ENCODE peak calls at places on chromosomes 2 and 18, in five cellular contexts. One of them, this sample, is unnamed.
A peak's percentile ranks its signal among the peaks of the same experiment; 100 is the strongest.

GRCh38 chr2:197538412-197538811 is 22.5 kb downstream of the MOB4 start:
- DNase-seq in GM12878: no peak
- DNase-seq in K562: no peak
- DNase-seq in H1: no peak
- DNase-seq in HepG2: no peak
- DNase-seq in this sample: no peak

GRCh38 chr2:188181884-188182283 is 109.8 kb upstream of the GULP1 start:
- DNase-seq in HepG2: no peak
- DNase-seq in H1: no peak
- DNase-seq in GM12878: no peak
- DNase-seq in K562: no peak
- DNase-seq in this sample: no peak

GRCh38 chr2:95061601-95062183 is 36.2 kb downstream of the MAL start:
- DNase-seq in H1: no peak
- DNase-seq in K562: no peak
- DNase-seq in GM12878: no peak
- DNase-seq in HepG2: no peak
- DNase-seq in this sample: no peak

GRCh38 chr2:237509905-237510304 is 22.9 kb downstream of the MLPH start:
- DNase-seq in GM12878: no peak
- DNase-seq in H1: no peak
- DNase-seq in HepG2: no peak
- DNase-seq in K562: no peak
- DNase-seq in this sample: no peak

GRCh38 chr2:32745191-32745590 is 117.3 kb downstream of the TTC27 start:
- DNase-seq in GM12878: no peak
- DNase-seq in H1: no peak
- DNase-seq in HepG2: no peak
- DNase-seq in K562: no peak
- DNase-seq in this sample: no peak

GRCh38 chr2:178825183-178825582 is 18.0 kb upstream of the TTN start:
- DNase-seq in H1: no peak
- DNase-seq in K562: no peak
- DNase-seq in HepG2: no peak
- DNase-seq in GM12878: no peak
- DNase-seq in this sample: no peak

GRCh38 chr18:24112874-24113615 is 25.8 kb upstream of the CABYR start:
- DNase-seq in GM12878: no peak
- DNase-seq in H1: no peak
- DNase-seq in HepG2: peak; percentile 87
- DNase-seq in K562: no peak
- DNase-seq in this sample: peak; percentile 90

GRCh38 chr2:160246356-160246755 is 46.3 kb upstream of the ITGB6 start:
- DNase-seq in K562: no peak
- DNase-seq in H1: no peak
- DNase-seq in GM12878: no peak
- DNase-seq in HepG2: no peak
- DNase-seq in this sample: no peak

GRCh38 chr18:35050638-35051287 is 9.6 kb downstream of the MAPRE2 start:
- DNase-seq in GM12878: no peak
- DNase-seq in HepG2: no peak
- DNase-seq in H1: no peak
- DNase-seq in K562: no peak
- DNase-seq in this sample: no peak

GRCh38 chr2:151975460-151976414 is 123.1 kb downstream of the CACNB4 start:
- DNase-seq in H1: no peak
- DNase-seq in GM12878: no peak
- DNase-seq in HepG2: peak; percentile 67
- DNase-seq in K562: no peak
- DNase-seq in this sample: no peak

DNA sequence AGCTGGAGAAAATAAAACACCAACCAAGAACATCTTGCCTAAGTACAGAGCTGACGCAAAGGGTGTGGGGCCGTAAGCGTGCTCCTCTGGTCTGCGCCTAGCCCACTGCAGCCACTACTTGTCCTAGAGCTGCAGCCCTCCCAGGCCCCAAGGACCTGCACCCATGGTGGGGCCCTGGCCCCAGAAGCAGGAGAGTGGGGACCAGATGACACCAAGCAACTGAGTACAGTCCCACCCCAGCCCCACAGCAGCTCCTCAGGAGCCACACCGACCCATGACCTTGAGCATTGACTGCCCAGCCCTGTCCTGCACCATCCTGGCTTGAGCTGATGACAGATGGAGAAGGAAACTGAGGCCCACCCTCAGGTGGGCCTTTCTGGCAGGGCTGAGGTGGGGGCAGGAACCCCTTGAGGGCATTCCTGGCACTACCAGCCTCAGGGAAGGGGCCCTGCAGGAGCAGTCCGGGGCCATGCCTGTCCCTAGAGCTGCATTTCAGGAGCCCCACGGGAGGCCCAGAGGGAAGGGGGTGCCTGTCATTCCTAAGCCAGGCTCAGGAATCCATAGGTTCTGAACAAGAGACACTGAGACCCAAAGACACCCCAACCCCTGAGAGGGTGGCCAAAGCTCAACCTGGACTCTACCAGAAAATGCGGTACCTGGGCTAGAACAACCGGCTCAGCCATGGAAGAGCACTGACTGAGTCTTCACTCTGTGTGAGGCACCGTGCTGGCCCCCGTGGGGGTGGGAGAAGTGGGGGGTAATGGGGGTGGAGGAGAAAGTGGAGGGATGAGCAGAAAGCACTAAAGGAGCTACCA is 4.9 kb downstream of the KIF1A start:
- DNase-seq in HepG2: no peak
- DNase-seq in GM12878: no peak
- DNase-seq in H1: no peak
- DNase-seq in K562: no peak
- DNase-seq in this sample: no peak
- H3K27me3 ChIP-seq in HepG2: peaks cover 12% of the 10 kb centered on the region
- H3K27me3 ChIP-seq in GM12878: peaks cover 4% of the 10 kb centered on the region
- H3K27me3 ChIP-seq in H1: no peaks in the 10 kb centered on the region
- H3K27me3 ChIP-seq in K562: no peaks in the 10 kb centered on the region
- H3K27me3 ChIP-seq in this sample: no peaks in the 10 kb centered on the region

DNA sequence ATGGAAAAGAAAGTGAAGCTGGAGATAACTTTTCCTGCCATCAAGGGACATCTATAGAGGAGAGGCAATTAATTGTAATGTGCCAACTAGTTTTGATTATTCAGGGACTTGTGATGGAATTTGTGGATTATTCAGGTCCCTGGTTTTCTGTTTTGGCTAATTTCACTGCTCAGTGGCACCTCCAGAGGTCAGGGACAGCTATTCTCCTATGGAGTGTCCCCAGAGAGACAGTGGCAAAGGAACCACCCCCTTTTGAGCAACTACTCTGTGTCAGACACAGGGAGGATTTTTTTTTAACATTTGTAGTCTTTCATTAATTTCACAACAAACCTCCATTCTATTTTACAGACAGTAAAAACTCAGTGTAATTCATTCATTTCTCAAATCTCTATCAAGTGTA is 206.0 kb upstream of the SPRED2 start:
- DNase-seq in K562: peak; percentile 46
- DNase-seq in H1: no peak
- DNase-seq in GM12878: no peak
- DNase-seq in HepG2: peak; percentile 16
- DNase-seq in this sample: no peak
- TF ChIP-seq SP1 in K562: no peak
- TF ChIP-seq SP1 in H1: no peak
- TF ChIP-seq SP1 in GM12878: no peak
- TF ChIP-seq SP1 in HepG2: no peak
- TF ChIP-seq SP1 in this sample: no peak

GRCh38 chr2:232506713-232507112 is 13.5 kb upstream of the PRSS56 start:
- DNase-seq in H1: no peak
- DNase-seq in K562: no peak
- DNase-seq in GM12878: no peak
- DNase-seq in HepG2: no peak
- DNase-seq in this sample: no peak

GRCh38 chr2:232505805-232506360 is 14.3 kb upstream of the PRSS56 start:
- DNase-seq in GM12878: no peak
- DNase-seq in K562: no peak
- DNase-seq in HepG2: no peak
- DNase-seq in H1: no peak
- DNase-seq in this sample: no peak

GRCh38 chr2:232504438-232504837 is 15.8 kb upstream of the PRSS56 start:
- DNase-seq in K562: no peak
- DNase-seq in GM12878: no peak
- DNase-seq in H1: no peak
- DNase-seq in HepG2: no peak
- DNase-seq in this sample: no peak

GRCh38 chr2:232511336-232511863 is 8.8 kb upstream of the PRSS56 start:
- DNase-seq in GM12878: no peak
- DNase-seq in K562: no peak
- DNase-seq in HepG2: no peak
- DNase-seq in H1: no peak
- DNase-seq in this sample: no peak

GRCh38 chr2:232508246-232508645 is 11.9 kb upstream of the PRSS56 start:
- DNase-seq in H1: no peak
- DNase-seq in K562: no peak
- DNase-seq in GM12878: no peak
- DNase-seq in HepG2: no peak
- DNase-seq in this sample: no peak
- H3K27me3 ChIP-seq in H1: peaks cover 34% of the 10 kb centered on the region
- H3K27me3 ChIP-seq in K562: peaks cover 3% of the 10 kb centered on the region
- H3K27me3 ChIP-seq in GM12878: peaks cover 7% of the 10 kb centered on the region
- H3K27me3 ChIP-seq in HepG2: peaks cover 22% of the 10 kb centered on the region
- H3K27me3 ChIP-seq in this sample: no peaks in the 10 kb centered on the region

GRCh38 chr18:80171190-80171872 is 62.3 kb downstream of the ADNP2 start:
- DNase-seq in K562: peak; percentile 78
- DNase-seq in HepG2: no peak
- DNase-seq in H1: no peak
- DNase-seq in GM12878: no peak
- DNase-seq in this sample: no peak
- TF ChIP-seq SP1 in K562: no peak
- TF ChIP-seq SP1 in HepG2: no peak
- TF ChIP-seq SP1 in H1: no peak
- TF ChIP-seq SP1 in GM12878: no peak
- TF ChIP-seq SP1 in this sample: no peak

GRCh38 chr18:13339653-13340052 is 121.1 kb downstream of the LDLRAD4 start:
- DNase-seq in K562: no peak
- DNase-seq in GM12878: no peak
- DNase-seq in H1: no peak
- DNase-seq in HepG2: no peak
- DNase-seq in this sample: no peak

GRCh38 chr18:13335903-13336302 is 117.3 kb downstream of the LDLRAD4 start:
- DNase-seq in GM12878: no peak
- DNase-seq in H1: no peak
- DNase-seq in K562: no peak
- DNase-seq in HepG2: no peak
- DNase-seq in this sample: no peak

GRCh38 chr18:13337369-13337768 is 118.8 kb downstream of the LDLRAD4 start:
- DNase-seq in K562: no peak
- DNase-seq in GM12878: no peak
- DNase-seq in H1: no peak
- DNase-seq in HepG2: no peak
- DNase-seq in this sample: no peak

GRCh38 chr18:13332874-13333273 is 114.3 kb downstream of the LDLRAD4 start:
- DNase-seq in K562: no peak
- DNase-seq in HepG2: no peak
- DNase-seq in H1: no peak
- DNase-seq in GM12878: no peak
- DNase-seq in this sample: no peak

GRCh38 chr18:13338318-13338717 is 119.8 kb downstream of the LDLRAD4 start:
- DNase-seq in GM12878: no peak
- DNase-seq in HepG2: peak; percentile 88
- DNase-seq in H1: no peak
- DNase-seq in K562: no peak
- DNase-seq in this sample: no peak
- H3K27me3 ChIP-seq in GM12878: no peaks in the 10 kb centered on the region
- H3K27me3 ChIP-seq in HepG2: no peaks in the 10 kb centered on the region
- H3K27me3 ChIP-seq in H1: no peaks in the 10 kb centered on the region
- H3K27me3 ChIP-seq in K562: no peaks in the 10 kb centered on the region
- H3K27me3 ChIP-seq in this sample: peaks cover 32% of the 10 kb centered on the region